ENCODE peak calls at places on chromosomes 16 and 17, in ten cellular contexts. S is fibroblast of lung, Y is mucosa of descending colon, C is choroid plexus epithelial cell, V is OCI-LY7, I is heart right ventricle, K is thoracic aorta, F is transverse colon, U is body of pancreas, G is AG09309. P is an unnamed sample.

GRCh38 chr17:56926704-56927103 is 12.9 kb upstream of the TRIM25 start:
- DNase-seq in C (no peak), F (no peak), V (no peak), U (no peak), G (no peak), S (no peak), I (no peak), Y (no peak), K (no peak), P (no peak)

GRCh38 chr17:21058098-21058893 is 15.5 kb upstream of the USP22 start:
- DNase-seq in I (no peak), U (no peak), S (peak; percentile 61), F (no peak), K (no peak), C (peak; percentile 83), G (no peak), Y (no peak), V (peak; percentile 38), P (peak; percentile 53)

GRCh38 chr16:81861915-81862314 is 82.8 kb downstream of the PLCG2 start:
- DNase-seq in S (no peak), F (no peak), G (no peak), K (no peak), I (no peak), C (no peak), V (no peak), Y (no peak), U (no peak), P (no peak)

GRCh38 chr16:66365588-66365987 is 903 bp upstream of the CDH5 start:
- DNase-seq in V (no peak), I (peak; percentile 67), G (no peak), C (peak; percentile 77), S (peak; percentile 40), F (peak; percentile 26), Y (peak; percentile 40), K (no peak), U (peak; percentile 13), P (peak; percentile 85)

GRCh38 chr17:16313159-16314090 is 39.8 kb downstream of the CENPV start:
- DNase-seq in K (no peak), V (no peak), Y (no peak), I (no peak), S (peak; percentile 64), G (no peak), F (no peak), C (peak; percentile 15), U (peak; percentile 20), P (no peak)

GRCh38 chr16:86862596-86862995 is 284.2 kb downstream of the FOXL1 start:
- DNase-seq in F (no peak), Y (no peak), G (no peak), S (no peak), K (no peak), I (peak; percentile 40), C (peak; percentile 49), U (no peak), V (no peak), P (no peak)

GRCh38 chr17:50035421-50035879 is 20.5 kb upstream of the ITGA3 start:
- DNase-seq in S (no peak), G (no peak), K (no peak), C (peak; percentile 28), F (no peak), Y (no peak), V (no peak), I (no peak), U (no peak), P (no peak)

GRCh38 chr17:39548494-39548893 is 59.2 kb downstream of the NEUROD2 start:
- DNase-seq in V (no peak), I (no peak), Y (peak; percentile 7), S (no peak), G (no peak), F (no peak), K (no peak), U (no peak), C (peak; percentile 63), P (peak; percentile 79)

GRCh38 chr17:72640415-72641165 is 451.9 kb downstream of the SLC39A11 start:
- DNase-seq in F (peak; percentile 84), S (no peak), U (peak; percentile 64), V (no peak), K (no peak), G (no peak), C (no peak), Y (peak; percentile 83), I (no peak), P (peak; percentile 5)

GRCh38 chr16:59881366-59881765 is 1147.2 kb upstream of the GOT2 start:
- DNase-seq in U (no peak), I (no peak), G (no peak), V (no peak), F (no peak), C (no peak), Y (no peak), S (no peak), K (no peak), P (no peak)

DNA sequence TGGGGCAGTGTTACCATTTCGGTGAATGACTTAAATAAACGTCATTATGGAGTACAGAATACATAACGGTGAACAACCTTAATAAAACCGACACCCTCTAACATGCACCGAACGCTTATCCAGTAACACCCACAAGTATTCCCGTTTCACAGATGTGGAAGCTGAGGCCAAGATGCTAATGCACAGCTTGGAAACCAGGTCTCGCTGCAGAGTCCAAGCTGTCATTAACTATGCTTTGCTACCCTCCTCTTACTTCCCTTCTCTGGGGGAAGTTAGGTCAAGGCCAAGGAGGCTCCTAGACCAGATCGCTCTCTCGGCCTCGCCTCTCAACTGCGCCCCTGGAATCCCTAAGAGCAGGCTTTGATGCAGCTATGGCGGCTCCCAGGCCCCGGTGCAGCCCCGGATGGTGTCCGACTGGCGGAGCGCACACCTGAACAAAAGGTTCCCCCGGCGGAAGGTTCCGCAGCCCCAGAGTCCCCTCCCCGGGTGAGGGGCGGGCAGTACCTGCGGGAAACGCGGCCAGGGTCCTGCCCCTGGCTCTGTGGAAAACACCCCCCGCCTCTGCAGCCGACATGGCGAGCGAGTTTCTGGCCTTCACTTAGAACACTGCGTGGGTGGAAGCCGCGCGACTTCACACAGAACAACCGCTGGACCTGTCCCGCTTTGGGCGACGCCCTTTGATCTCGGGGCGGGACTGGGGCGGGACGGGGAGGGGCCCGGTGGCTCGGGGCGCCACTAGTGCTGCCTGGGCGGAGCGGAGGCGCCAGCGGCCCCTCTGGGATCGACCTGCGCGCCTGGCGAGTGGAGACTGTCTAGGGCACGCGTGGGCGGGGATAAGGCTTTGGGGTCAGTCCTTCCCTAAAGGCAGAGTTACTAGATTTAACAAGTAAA is at the start of gene CPPED1:
- DNase-seq in V (peak; percentile 95), C (peak; percentile 94), U (peak; percentile 92), F (peak; percentile 94), S (peak; percentile 93), Y (peak; percentile 92), I (peak; percentile 95), K (peak; percentile 64), G (peak; percentile 67), P (peak; percentile 89)
- TF ChIP-seq CTCF in V (no peak), C (no peak), U (no peak), F (no peak), S (no peak), Y (no peak), I (no peak), K (no peak), G (no peak), P (no peak)

DNA sequence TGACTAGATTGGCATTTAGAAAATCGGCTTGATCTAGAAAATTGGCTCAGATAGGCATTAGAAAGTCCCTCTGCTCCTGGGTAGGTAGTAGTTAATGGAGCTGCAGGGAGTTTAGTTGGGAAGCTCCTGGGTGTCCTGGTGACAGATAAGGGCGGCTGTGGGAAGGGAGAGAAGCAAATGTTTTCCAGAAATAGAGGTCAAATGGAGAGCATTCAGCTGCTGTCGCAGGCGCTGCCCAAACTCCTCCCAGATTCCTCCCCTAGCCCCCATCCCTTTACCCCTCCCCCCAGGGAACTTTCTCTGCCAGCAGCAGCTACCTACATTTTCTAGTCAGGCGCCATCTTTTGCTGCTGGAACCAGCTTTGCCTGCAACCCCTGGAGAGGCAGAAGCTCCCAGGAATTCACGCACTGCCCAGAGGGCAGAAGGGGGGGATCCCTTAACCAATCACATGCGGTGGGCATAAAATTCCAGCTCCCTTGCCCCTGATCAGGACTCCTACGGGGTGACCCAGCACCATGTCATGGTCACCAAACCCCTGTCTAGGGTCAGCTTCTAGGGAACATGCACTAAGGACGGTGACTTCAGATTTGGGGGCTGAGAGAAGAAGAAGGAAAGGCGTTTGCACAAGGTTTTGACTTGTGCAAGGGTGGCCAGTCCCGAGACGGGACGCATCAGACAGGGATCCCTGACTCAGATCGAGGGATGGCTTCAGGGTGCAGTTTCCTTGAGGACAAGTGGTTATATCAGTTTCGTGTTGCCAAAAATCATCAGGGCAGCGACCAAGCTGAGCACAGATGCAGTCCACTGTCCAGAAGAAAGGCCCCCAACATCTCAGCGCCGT is 43.8 kb downstream of the SOCS1 start:
- DNase-seq in C (no peak), S (no peak), I (no peak), G (no peak), K (no peak), U (no peak), V (no peak), Y (no peak), F (no peak), P (peak; percentile 53)
- H3K4me3 ChIP-seq in C (no peak overlapping the region), S (no peak overlapping the region), I (no peak overlapping the region), G (no peak overlapping the region), K (no peak overlapping the region), U (no peak overlapping the region), V (no peak overlapping the region), Y (no peak overlapping the region), F (no peak overlapping the region), P (no peak overlapping the region)

DNA sequence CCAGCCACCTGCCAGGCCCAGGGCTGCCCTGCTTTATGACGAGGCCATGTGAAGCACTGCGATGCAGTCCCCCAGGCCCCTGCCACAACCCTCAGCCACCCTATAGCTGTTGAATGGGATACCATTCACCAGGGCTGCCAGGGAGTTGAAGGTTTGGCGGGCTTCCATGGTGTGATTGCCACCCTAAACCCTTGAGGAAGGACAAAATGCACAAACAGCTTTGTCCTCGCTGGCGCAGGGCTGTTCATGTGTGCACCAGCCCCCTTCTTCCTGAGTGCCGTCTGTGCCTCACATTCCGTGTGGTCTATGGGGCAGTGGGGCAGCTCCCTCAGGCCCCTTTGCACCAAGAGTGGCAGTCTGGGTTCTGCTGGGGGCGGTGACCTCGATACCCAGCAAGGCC is 25.3 kb downstream of the NARF start:
- DNase-seq in C (no peak), K (no peak), U (no peak), V (no peak), S (no peak), G (no peak), F (peak; percentile 75), I (no peak), Y (peak; percentile 62), P (no peak)
- TF ChIP-seq CTCF in C (no peak), K (no peak), U (no peak), V (no peak), S (no peak), G (no peak), F (no peak), I (no peak), Y (no peak), P (no peak)

DNA sequence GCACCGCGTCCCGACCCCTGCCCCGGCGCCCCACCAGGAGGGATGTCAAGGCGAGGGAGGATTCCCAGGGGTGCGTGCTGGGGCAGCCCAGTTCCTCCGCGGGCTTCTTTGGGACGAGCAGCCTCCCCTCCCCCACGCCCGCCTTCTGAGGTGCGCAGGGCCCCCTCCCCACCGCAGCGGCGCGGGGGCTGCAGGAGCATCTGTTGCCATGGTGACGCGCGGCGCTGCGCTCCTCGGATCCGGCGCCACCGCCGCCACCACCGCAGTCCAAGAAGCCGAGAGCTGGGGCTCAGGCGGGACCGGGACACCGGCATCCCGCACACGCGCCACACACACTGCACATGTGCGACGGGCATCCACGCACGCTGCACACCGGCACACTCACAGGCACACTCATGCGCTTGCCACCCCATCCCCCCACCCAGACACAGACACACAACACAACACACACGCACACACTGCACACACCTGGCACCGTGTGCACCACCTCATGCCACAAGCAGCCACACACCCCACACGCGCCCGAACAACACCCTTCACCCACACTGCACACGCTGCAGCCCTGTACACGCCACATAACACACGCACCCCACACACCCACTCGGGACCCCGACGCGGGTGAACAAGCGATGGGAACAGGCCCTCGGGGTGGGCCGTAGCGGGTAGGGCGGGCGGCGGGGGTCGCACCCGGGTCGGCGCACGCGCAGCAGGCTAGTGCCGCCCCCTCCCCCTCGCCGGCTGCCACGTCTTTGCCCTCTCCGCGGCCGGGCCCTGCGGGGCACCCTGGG is 17.0 kb downstream of the ENPP7 start:
- DNase-seq in F (no peak), V (no peak), I (no peak), S (no peak), Y (no peak), G (no peak), C (no peak), U (no peak), K (no peak), P (no peak)
- H3K4me3 ChIP-seq in F (no peak overlapping the region), V (no peak overlapping the region), I (no peak overlapping the region), S (no peak overlapping the region), Y (no peak overlapping the region), G (no peak overlapping the region), C (no peak overlapping the region), U (no peak overlapping the region), K (no peak overlapping the region), P (no peak overlapping the region)